ENCODE peak calls at places on chromosomes 11 and 22, in five cellular contexts. V, O, P, I and T are unnamed samples.

GRCh38 chr11:86063536-86063935 is 5.3 kb downstream of the PICALM start:
- DNase-seq in V (peak; percentile 52), O (no peak), P (no peak), I (no peak), T (no peak)

GRCh38 chr22:35496768-35497312 is 43.8 kb upstream of the RASD2 start:
- DNase-seq in V (no peak), O (no peak), P (no peak), I (no peak), T (no peak)

GRCh38 chr11:7964873-7965272 is 374 bp downstream of the NLRP10 start:
- DNase-seq in V (peak; percentile 36), O (no peak), P (no peak), I (no peak), T (no peak)

GRCh38 chr22:23279781-23280180 is 99.5 kb downstream of the BCR start:
- DNase-seq in V (no peak), O (no peak), P (no peak), I (no peak), T (no peak)

GRCh38 chr22:26681395-26681821 is 24.0 kb downstream of the MIAT start:
- DNase-seq in V (peak; percentile 74), O (no peak), P (no peak), I (peak; percentile 79), T (no peak)

GRCh38 chr11:90204832-90205646 is 17.8 kb downstream of the CHORDC1 start:
- DNase-seq in V (peak; percentile 68), O (no peak), P (peak; percentile 20), I (peak; percentile 52), T (peak; percentile 28)

GRCh38 chr11:128610765-128611617 is 23.6 kb upstream of the ETS1 start:
- DNase-seq in V (no peak), O (peak; percentile 63), P (peak; percentile 78), I (no peak), T (peak; percentile 78)

GRCh38 chr22:22763512-22763911 is 119.1 kb downstream of the GGTLC2 start:
- DNase-seq in V (no peak), O (no peak), P (no peak), I (no peak), T (no peak)

GRCh38 chr11:130448416-130449068 is at the start of gene ADAMTS15:
- DNase-seq in V (peak; percentile 93), O (peak; percentile 85), P (peak; percentile 69), I (peak; percentile 97), T (peak; percentile 73)

GRCh38 chr11:94638902-94639373 is 71.8 kb downstream of the PIWIL4 start:
- DNase-seq in V (no peak), O (no peak), P (no peak), I (no peak), T (no peak)

GRCh38 chr11:15213471-15214231 is 98.9 kb downstream of the INSC start:
- DNase-seq in V (no peak), O (no peak), P (no peak), I (no peak), T (no peak)

GRCh38 chr22:38267086-38267485 is 5.7 kb downstream of the TMEM184B start:
- DNase-seq in V (peak; percentile 45), O (peak; percentile 87), P (no peak), I (no peak), T (no peak)

GRCh38 chr11:45146072-45147016 is at the start of gene PRDM11:
- DNase-seq in V (peak; percentile 78), O (peak; percentile 57), P (peak; percentile 71), I (peak; percentile 60), T (peak; percentile 68)

GRCh38 chr11:132171031-132171430 is 800.6 kb downstream of the NTM start:
- DNase-seq in V (no peak), O (no peak), P (no peak), I (no peak), T (no peak)

GRCh38 chr11:34134765-34135164 is 29.3 kb downstream of the NAT10 start:
- DNase-seq in V (no peak), O (no peak), P (peak; percentile 35), I (peak; percentile 30), T (no peak)

GRCh38 chr22:38205261-38206128 is 3.7 kb downstream of the MAFF start:
- DNase-seq in V (peak; percentile 82), O (peak; percentile 79), P (no peak), I (peak; percentile 22), T (no peak)

DNA sequence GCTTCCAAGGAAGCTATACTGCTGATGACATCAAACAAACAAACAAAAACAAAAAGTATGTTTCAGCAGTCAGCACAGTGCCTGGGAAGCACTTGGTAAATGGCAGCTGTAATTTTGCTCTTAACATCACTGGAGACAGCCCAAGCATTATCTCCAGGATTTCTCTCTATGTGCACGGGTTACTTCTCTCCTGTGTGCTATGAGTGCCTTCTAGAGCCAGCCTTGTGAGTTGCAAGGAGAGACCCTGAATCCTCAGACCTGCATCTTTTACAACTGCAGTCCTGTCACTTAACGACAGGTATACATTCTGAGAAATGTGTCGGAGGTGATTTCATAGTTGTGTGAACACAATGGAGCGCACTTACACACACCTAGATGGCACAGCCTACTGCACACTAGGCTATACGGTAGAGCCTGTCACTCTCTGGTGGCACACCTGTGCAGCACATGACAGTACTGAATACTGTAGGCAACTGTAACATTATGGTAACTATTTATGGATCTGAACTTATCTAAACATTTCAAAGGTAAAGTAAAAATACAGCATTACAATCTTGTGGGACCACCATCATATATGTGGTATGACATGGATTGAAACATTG is 662.5 kb upstream of the B3GAT1 start:
- DNase-seq in V (no peak), O (no peak), P (no peak), I (no peak), T (no peak)
- TF ChIP-seq CTCF in V (peak; percentile 39), O (no peak), P (peak; percentile 39), I (no peak), T (no peak)

GRCh38 chr22:29639096-29639495 is 35.7 kb downstream of the NF2 start:
- DNase-seq in V (no peak), O (no peak), P (no peak), I (no peak), T (no peak)
- TF ChIP-seq CTCF in V (no peak), O (no peak), P (no peak), I (no peak), T (no peak)

GRCh38 chr22:45096256-45096907 is 67.3 kb upstream of the NUP50 start:
- DNase-seq in V (peak; percentile 50), O (peak; percentile 40), P (peak; percentile 87), I (peak; percentile 73), T (peak; percentile 83)
- TF ChIP-seq CTCF in V (peak; percentile 98), O (peak; percentile 71), P (peak; percentile 79), I (peak; percentile 97), T (peak; percentile 73)

DNA sequence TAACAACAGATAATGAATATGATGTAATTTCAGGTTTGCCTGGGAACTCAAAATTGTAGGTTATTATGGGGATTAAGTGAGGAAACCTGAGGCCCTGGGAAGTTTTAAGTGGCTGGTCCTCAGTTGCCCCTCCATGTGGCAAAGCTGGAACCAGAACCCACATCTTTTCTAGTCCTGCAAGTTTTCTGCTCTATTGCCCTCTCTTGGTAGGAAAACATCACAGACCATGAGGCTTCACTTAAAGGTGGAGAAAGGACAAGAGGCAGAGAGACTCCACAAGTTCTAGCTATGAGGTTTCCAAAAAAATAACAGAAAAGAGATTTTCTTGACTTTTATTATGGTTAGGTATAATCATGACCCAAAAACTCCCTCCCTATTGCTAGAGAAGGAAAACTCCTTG is 115.5 kb upstream of the DDI1 start:
- DNase-seq in V (no peak), O (no peak), P (no peak), I (no peak), T (no peak)
- TF ChIP-seq CTCF in V (no peak), O (no peak), P (no peak), I (no peak), T (no peak)

GRCh38 chr11:62390237-62390636 is 28.6 kb upstream of the SCGB1A1 start:
- DNase-seq in V (no peak), O (no peak), P (no peak), I (no peak), T (no peak)
- TF ChIP-seq CTCF in V (no peak), O (no peak), P (no peak), I (no peak), T (no peak)

GRCh38 chr22:39287076-39287743 is 32.2 kb downstream of the RPL3 start:
- DNase-seq in V (no peak), O (no peak), P (peak; percentile 71), I (no peak), T (no peak)
- TF ChIP-seq CTCF in V (no peak), O (no peak), P (peak; percentile 16), I (no peak), T (no peak)